ENCODE peak calls at places on chromosomes 7 and 10, in four cellular contexts. Y, O, P and R are unnamed samples.

GRCh38 chr10:105797234-105797890 is 1156.3 kb downstream of the SORCS3 start:
- DNase-seq in Y (no peak), O (no peak), P (no peak), R (no peak)

GRCh38 chr7:45890902-45891461 is 2.7 kb downstream of the IGFBP1 start:
- DNase-seq in Y (no peak), O (peak), P (no peak), R (no peak)

GRCh38 chr7:26782501-26782900 is 81.9 kb downstream of the SKAP2 start:
- DNase-seq in Y (no peak), O (no peak), P (no peak), R (no peak)

GRCh38 chr10:61859786-61860185 is 41.7 kb upstream of the ARID5B start:
- DNase-seq in Y (no peak), O (no peak), P (no peak), R (no peak)

GRCh38 chr10:82564353-82565218 is 689.6 kb downstream of the NRG3 start:
- DNase-seq in Y (no peak), O (no peak), P (no peak), R (no peak)

GRCh38 chr7:44367475-44368030 is 42.2 kb upstream of the CAMK2B start:
- DNase-seq in Y (no peak), O (no peak), P (no peak), R (no peak)

GRCh38 chr7:134916428-134916883 is 69.9 kb upstream of the AGBL3 start:
- DNase-seq in Y (no peak), O (no peak), P (no peak), R (no peak)

GRCh38 chr7:108408294-108409004 is 47.8 kb downstream of the NRCAM start:
- DNase-seq in Y (no peak), O (no peak), P (no peak), R (no peak)

GRCh38 chr10:121710207-121710606 is 112.0 kb upstream of the FGFR2 start:
- DNase-seq in Y (peak), O (no peak), P (no peak), R (no peak)

GRCh38 chr7:51785171-51785570 is 468.6 kb upstream of the COBL start:
- DNase-seq in Y (no peak), O (no peak), P (no peak), R (no peak)

GRCh38 chr10:94093286-94093905 is 99.7 kb downstream of the PLCE1 start:
- DNase-seq in Y (no peak), O (no peak), P (no peak), R (no peak)

GRCh38 chr7:36076073-36076472 is 77.0 kb upstream of the EEPD1 start:
- DNase-seq in Y (no peak), O (peak), P (no peak), R (no peak)

GRCh38 chr10:15759265-15759664 is 39.5 kb upstream of the ITGA8 start:
- DNase-seq in Y (no peak), O (no peak), P (no peak), R (no peak)

GRCh38 chr10:43389867-43390266 is 18.4 kb downstream of the FXYD4 start:
- DNase-seq in Y (no peak), O (no peak), P (no peak), R (no peak)

GRCh38 chr10:33273295-33274002 is 61.0 kb downstream of the NRP1 start:
- DNase-seq in Y (peak), O (peak), P (peak), R (peak)

GRCh38 chr10:127877116-127877515 is 15.6 kb downstream of the CLRN3 start:
- DNase-seq in Y (no peak), O (no peak), P (no peak), R (no peak)

GRCh38 chr10:77926566-77927342 is at the start of gene DLG5:
- DNase-seq in Y (peak), O (no peak), P (peak), R (peak)

GRCh38 chr7:37320140-37320839 is 128.4 kb downstream of the ELMO1 start:
- DNase-seq in Y (no peak), O (no peak), P (no peak), R (no peak)

GRCh38 chr10:124740374-124741280 is 3.6 kb downstream of the FAM53B start:
- DNase-seq in Y (peak), O (no peak), P (peak), R (peak)

GRCh38 chr10:70540089-70540788 is 61.7 kb downstream of the PALD1 start:
- DNase-seq in Y (peak), O (no peak), P (no peak), R (no peak)

GRCh38 chr10:70752571-70752970 is 32.6 kb downstream of the TBATA start:
- DNase-seq in Y (no peak), O (no peak), P (no peak), R (no peak)

GRCh38 chr7:154598405-154598804 is 404.5 kb downstream of the PAXIP1 start:
- DNase-seq in Y (no peak), O (no peak), P (no peak), R (no peak)

GRCh38 chr7:107972986-107973385 is 30.0 kb downstream of the LAMB1 start:
- DNase-seq in Y (no peak), O (no peak), P (no peak), R (no peak)